ENCODE peak calls at places on chromosomes 1 and 21, in nine cellular contexts. P is effector CD4-positive, alpha-beta T cell; K is T-helper 9 cell; N is activated CD4-positive, alpha-beta T cell treated with anti-CD3 and anti-CD28 coated beads, Interleukin-2, amount 10 ng/mL, durations not matched to agents 7 days and 5 days; A is AG04449; M is cardiac muscle cell; J is T-helper 1 cell; O is endodermal cell; V is nucleus accumbens. Q is an unnamed sample.

GRCh38 chr21:45644041-45644906 is 749 bp downstream of the PCBP3 start:
- DNase-seq in P (no peak), K (no peak), N (peak; percentile 32), A (no peak), M (no peak), J (peak; percentile 37), O (no peak), V (no peak), Q (no peak)

GRCh38 chr1:169078163-169078883 is 28.2 kb upstream of the ATP1B1 start:
- DNase-seq in P (no peak), K (no peak), N (no peak), A (no peak), M (no peak), J (no peak), O (no peak), V (no peak), Q (no peak)

GRCh38 chr21:34511787-34512451 is at the start of gene KCNE1:
- DNase-seq in P (no peak), K (no peak), N (no peak), A (no peak), M (no peak), J (no peak), O (no peak), V (no peak), Q (no peak)

GRCh38 chr21:28885853-28886177 is 106.9 kb downstream of the LTN1 start:
- DNase-seq in P (no peak), K (no peak), N (no peak), A (no peak), M (no peak), J (no peak), O (no peak), V (no peak), Q (no peak)

GRCh38 chr1:198298653-198299052 is 141.9 kb downstream of the NEK7 start:
- DNase-seq in P (no peak), K (no peak), N (no peak), A (no peak), M (no peak), J (no peak), O (peak; percentile 70), V (no peak), Q (no peak)

GRCh38 chr1:110746644-110747259 is 72.0 kb upstream of the KCNA3 start:
- DNase-seq in P (peak; percentile 51), K (peak; percentile 52), N (peak; percentile 76), A (no peak), M (peak; percentile 88), J (peak; percentile 48), O (peak; percentile 90), V (no peak), Q (no peak)

GRCh38 chr1:153903841-153904455 is 18.8 kb downstream of the GATAD2B start:
- DNase-seq in P (no peak), K (no peak), N (no peak), A (no peak), M (no peak), J (no peak), O (no peak), V (no peak), Q (no peak)

GRCh38 chr1:201740609-201741231 is 88.2 kb upstream of the IPO9 start:
- DNase-seq in P (no peak), K (no peak), N (no peak), A (no peak), M (no peak), J (no peak), O (peak; percentile 80), V (no peak), Q (no peak)

GRCh38 chr1:7549277-7549676 is 221.8 kb upstream of the VAMP3 start:
- DNase-seq in P (no peak), K (no peak), N (peak; percentile 34), A (peak; percentile 63), M (no peak), J (peak; percentile 91), O (no peak), V (no peak), Q (no peak)

GRCh38 chr1:194693244-194693643 is 1506.8 kb upstream of the B3GALT2 start:
- DNase-seq in P (no peak), K (no peak), N (no peak), A (no peak), M (no peak), J (no peak), O (no peak), V (no peak), Q (no peak)

GRCh38 chr1:76764638-76765572 is 102.4 kb upstream of the ST6GALNAC5 start:
- DNase-seq in P (no peak), K (no peak), N (no peak), A (no peak), M (peak; percentile 10), J (no peak), O (no peak), V (peak; percentile 4), Q (no peak)

GRCh38 chr1:19003371-19004290 is 47.2 kb upstream of the IFFO2 start:
- DNase-seq in P (no peak), K (no peak), N (no peak), A (no peak), M (no peak), J (no peak), O (no peak), V (no peak), Q (no peak)

GRCh38 chr1:23101891-23102688 is 66.6 kb downstream of the LUZP1 start:
- DNase-seq in P (no peak), K (no peak), N (no peak), A (no peak), M (no peak), J (no peak), O (no peak), V (no peak), Q (no peak)

GRCh38 chr21:44866780-44867179 is 6.7 kb downstream of the PTTG1IP start:
- DNase-seq in P (no peak), K (no peak), N (no peak), A (no peak), M (no peak), J (no peak), O (no peak), V (no peak), Q (no peak)

GRCh38 chr1:156052862-156053769 is 482 bp downstream of the UBQLN4 start:
- DNase-seq in P (peak; percentile 61), K (peak; percentile 67), N (peak; percentile 75), A (no peak), M (peak; percentile 84), J (peak; percentile 61), O (peak; percentile 93), V (no peak), Q (no peak)

GRCh38 chr1:61157420-61157987 is 75.1 kb downstream of the NFIA start:
- DNase-seq in P (no peak), K (no peak), N (peak; percentile 9), A (peak; percentile 78), M (peak; percentile 52), J (peak; percentile 20), O (no peak), V (no peak), Q (no peak)

GRCh38 chr1:152397474-152397873 is 16.6 kb downstream of the CRNN start:
- DNase-seq in P (no peak), K (no peak), N (no peak), A (no peak), M (no peak), J (no peak), O (no peak), V (no peak), Q (no peak)

GRCh38 chr21:30740462-30740861 is 6.6 kb downstream of the KRTAP21-2 start:
- DNase-seq in P (no peak), K (no peak), N (no peak), A (no peak), M (no peak), J (no peak), O (no peak), V (no peak), Q (no peak)

GRCh38 chr1:40421694-40422384 is 28.4 kb upstream of the ZFP69B start:
- DNase-seq in P (no peak), K (no peak), N (no peak), A (no peak), M (no peak), J (no peak), O (no peak), V (peak; percentile 32), Q (no peak)

GRCh38 chr21:41507521-41508414 is at the start of gene TMPRSS2:
- DNase-seq in P (no peak), K (no peak), N (no peak), A (no peak), M (peak; percentile 55), J (no peak), O (peak; percentile 91), V (no peak), Q (peak; percentile 83)

GRCh38 chr1:38064232-38064903 is 17.8 kb upstream of the POU3F1 start:
- DNase-seq in P (no peak), K (no peak), N (no peak), A (no peak), M (no peak), J (no peak), O (peak; percentile 72), V (no peak), Q (no peak)